ENCODE peak calls at places on chromosome 1, in four cellular contexts. One of them, this sample, is unnamed.

GRCh38 chr1:17239420-17239819 is 9.5 kb upstream of the PADI3 start:
- DNase-seq in activated gamma-delta T cell: no peak
- DNase-seq in tibial artery: no peak
- DNase-seq in skeletal muscle cell: peak
- DNase-seq in this sample: peak

GRCh38 chr1:184160942-184161698 is 109.6 kb downstream of the TSEN15 start:
- DNase-seq in tibial artery: no peak
- DNase-seq in skeletal muscle cell: no peak
- DNase-seq in activated gamma-delta T cell: no peak
- DNase-seq in this sample: no peak

GRCh38 chr1:201745023-201745422 is 83.9 kb upstream of the IPO9 start:
- DNase-seq in tibial artery: no peak
- DNase-seq in activated gamma-delta T cell: no peak
- DNase-seq in skeletal muscle cell: peak
- DNase-seq in this sample: no peak

GRCh38 chr1:107480548-107480947 is 339.7 kb downstream of the NTNG1 start:
- DNase-seq in activated gamma-delta T cell: no peak
- DNase-seq in tibial artery: no peak
- DNase-seq in skeletal muscle cell: no peak
- DNase-seq in this sample: no peak

GRCh38 chr1:232982238-232982944 is 32.0 kb downstream of the NTPCR start:
- DNase-seq in skeletal muscle cell: no peak
- DNase-seq in activated gamma-delta T cell: no peak
- DNase-seq in tibial artery: no peak
- DNase-seq in this sample: no peak

GRCh38 chr1:246784621-246785535 is 60.7 kb downstream of the SCCPDH start:
- DNase-seq in skeletal muscle cell: peak
- DNase-seq in tibial artery: peak
- DNase-seq in activated gamma-delta T cell: no peak
- DNase-seq in this sample: peak

GRCh38 chr1:39178541-39179431 is 25.7 kb upstream of the MACF1 start:
- DNase-seq in activated gamma-delta T cell: no peak
- DNase-seq in tibial artery: no peak
- DNase-seq in skeletal muscle cell: no peak
- DNase-seq in this sample: no peak

GRCh38 chr1:29793101-29793546 is 556.8 kb downstream of the PTPRU start:
- DNase-seq in skeletal muscle cell: peak
- DNase-seq in activated gamma-delta T cell: no peak
- DNase-seq in tibial artery: peak
- DNase-seq in this sample: peak

GRCh38 chr1:227763246-227764018 is 28.2 kb downstream of the SNAP47 start:
- DNase-seq in tibial artery: no peak
- DNase-seq in skeletal muscle cell: no peak
- DNase-seq in activated gamma-delta T cell: no peak
- DNase-seq in this sample: peak

GRCh38 chr1:29383972-29384371 is 147.7 kb downstream of the PTPRU start:
- DNase-seq in activated gamma-delta T cell: no peak
- DNase-seq in skeletal muscle cell: peak
- DNase-seq in tibial artery: no peak
- DNase-seq in this sample: peak

GRCh38 chr1:91020967-91021685 is 709 bp downstream of the ZNF644 start:
- DNase-seq in skeletal muscle cell: peak
- DNase-seq in tibial artery: peak
- DNase-seq in activated gamma-delta T cell: peak
- DNase-seq in this sample: peak